ENCODE peak calls at places on chromosomes 5 and 9, in nine cellular contexts. C is cardiac muscle cell, Z is neural progenitor cell, Y is lung, S is foreskin keratinocyte, I is thyroid gland, B is RWPE1, N is heart left ventricle, O is dorsolateral prefrontal cortex. J is an unnamed sample.

GRCh38 chr9:13992136-13992798 is 321.7 kb downstream of the NFIB start:
- DNase-seq in C (no peak), Z (no peak), Y (no peak), S (no peak), I (no peak), B (no peak), N (no peak), O (no peak), J (no peak)

GRCh38 chr5:57412010-57412409 is 70.6 kb downstream of the ACTBL2 start:
- DNase-seq in C (no peak), Z (no peak), Y (no peak), S (no peak), I (no peak), B (no peak), N (no peak), O (no peak), J (no peak)

GRCh38 chr9:136985027-136985602 is 2.3 kb downstream of the LCNL1 start:
- DNase-seq in C (no peak), Z (no peak), Y (no peak), S (no peak), I (no peak), B (no peak), N (peak), O (no peak), J (no peak)

GRCh38 chr9:85223506-85224108 is 518.1 kb downstream of the AGTPBP1 start:
- DNase-seq in C (no peak), Z (no peak), Y (no peak), S (peak), I (no peak), B (peak), N (no peak), O (no peak), J (no peak)

GRCh38 chr9:133842721-133843227 is 104.6 kb upstream of the SARDH start:
- DNase-seq in C (no peak), Z (no peak), Y (no peak), S (no peak), I (no peak), B (no peak), N (no peak), O (no peak), J (no peak)

GRCh38 chr9:95411211-95411892 is 93.8 kb upstream of the FANCC start:
- DNase-seq in C (no peak), Z (no peak), Y (no peak), S (no peak), I (no peak), B (no peak), N (no peak), O (no peak), J (no peak)

GRCh38 chr5:77423022-77423750 is 68.9 kb downstream of the WDR41 start:
- DNase-seq in C (no peak), Z (no peak), Y (no peak), S (no peak), I (no peak), B (no peak), N (no peak), O (no peak), J (no peak)

GRCh38 chr5:1786621-1787471 is 12.8 kb downstream of the MRPL36 start:
- DNase-seq in C (no peak), Z (no peak), Y (no peak), S (no peak), I (no peak), B (no peak), N (no peak), O (peak), J (no peak)

GRCh38 chr9:15157371-15157770 is 149.6 kb downstream of the TTC39B start:
- DNase-seq in C (no peak), Z (no peak), Y (no peak), S (no peak), I (no peak), B (no peak), N (no peak), O (no peak), J (no peak)

GRCh38 chr5:43802119-43802518 is 199.1 kb downstream of the NNT start:
- DNase-seq in C (no peak), Z (no peak), Y (no peak), S (peak), I (no peak), B (no peak), N (no peak), O (no peak), J (no peak)

GRCh38 chr5:90878549-90879196 is 320.1 kb downstream of the ADGRV1 start:
- DNase-seq in C (no peak), Z (no peak), Y (peak), S (no peak), I (no peak), B (peak), N (no peak), O (no peak), J (no peak)

GRCh38 chr9:124355941-124356744 is 59.1 kb downstream of the PSMB7 start:
- DNase-seq in C (no peak), Z (no peak), Y (no peak), S (no peak), I (no peak), B (no peak), N (no peak), O (no peak), J (no peak)

GRCh38 chr5:180315762-180316212 is 23.9 kb upstream of the MAPK9 start:
- DNase-seq in C (peak), Z (peak), Y (peak), S (no peak), I (peak), B (no peak), N (peak), O (peak), J (peak)

GRCh38 chr5:149371296-149371962 is 7.7 kb downstream of the IL17B start:
- DNase-seq in C (peak), Z (peak), Y (peak), S (no peak), I (peak), B (peak), N (peak), O (no peak), J (no peak)

GRCh38 chr9:122364783-122365150 is 6.1 kb upstream of the PTGS1 start:
- DNase-seq in C (no peak), Z (no peak), Y (no peak), S (no peak), I (peak), B (no peak), N (no peak), O (no peak), J (no peak)

GRCh38 chr5:969421-969839 is 39.2 kb upstream of the NKD2 start:
- DNase-seq in C (no peak), Z (no peak), Y (no peak), S (no peak), I (no peak), B (no peak), N (peak), O (no peak), J (no peak)

GRCh38 chr5:85069659-85070640 is 685.3 kb upstream of the EDIL3 start:
- DNase-seq in C (no peak), Z (no peak), Y (no peak), S (no peak), I (no peak), B (no peak), N (no peak), O (no peak), J (no peak)

GRCh38 chr9:28915256-28915930 is 1342.1 kb upstream of the C9orf72 start:
- DNase-seq in C (no peak), Z (no peak), Y (no peak), S (peak), I (no peak), B (peak), N (no peak), O (no peak), J (no peak)

GRCh38 chr5:168734657-168735344 is 155.6 kb upstream of the PANK3 start:
- DNase-seq in C (no peak), Z (no peak), Y (no peak), S (no peak), I (peak), B (no peak), N (peak), O (no peak), J (no peak)

GRCh38 chr9:109440117-109440515 is 58.0 kb downstream of the PTPN3 start:
- DNase-seq in C (no peak), Z (no peak), Y (no peak), S (no peak), I (no peak), B (no peak), N (no peak), O (no peak), J (no peak)

GRCh38 chr5:97191893-97192292 is 8.8 kb upstream of the RIOK2 start:
- DNase-seq in C (no peak), Z (no peak), Y (no peak), S (no peak), I (no peak), B (no peak), N (no peak), O (no peak), J (no peak)

GRCh38 chr5:76050131-76050530 is 33.1 kb upstream of the SV2C start:
- DNase-seq in C (no peak), Z (no peak), Y (no peak), S (peak), I (no peak), B (peak), N (no peak), O (no peak), J (no peak)

GRCh38 chr5:78593465-78593864 is 55.1 kb downstream of the LHFPL2 start:
- DNase-seq in C (no peak), Z (no peak), Y (no peak), S (no peak), I (no peak), B (no peak), N (no peak), O (no peak), J (no peak)

GRCh38 chr5:149378241-149378805 is 769 bp downstream of the IL17B start:
- DNase-seq in C (no peak), Z (no peak), Y (no peak), S (peak), I (no peak), B (no peak), N (no peak), O (no peak), J (no peak)

GRCh38 chr5:138844812-138845513 is 30.2 kb downstream of the LRRTM2 start:
- DNase-seq in C (no peak), Z (no peak), Y (no peak), S (peak), I (no peak), B (peak), N (no peak), O (no peak), J (no peak)

GRCh38 chr9:7328453-7328852 is 471.1 kb downstream of the DMAC1 start:
- DNase-seq in C (no peak), Z (no peak), Y (no peak), S (no peak), I (no peak), B (no peak), N (no peak), O (no peak), J (no peak)

GRCh38 chr5:6525910-6526309 is 77.3 kb downstream of the UBE2QL1 start:
- DNase-seq in C (peak), Z (peak), Y (no peak), S (no peak), I (peak), B (no peak), N (no peak), O (no peak), J (no peak)

GRCh38 chr9:112546149-112547012 is 59.8 kb downstream of the KIAA1958 start:
- DNase-seq in C (no peak), Z (no peak), Y (no peak), S (peak), I (no peak), B (no peak), N (no peak), O (no peak), J (no peak)

GRCh38 chr9:26689041-26689440 is 203.6 kb downstream of the CAAP1 start:
- DNase-seq in C (no peak), Z (no peak), Y (no peak), S (no peak), I (no peak), B (no peak), N (no peak), O (no peak), J (no peak)

GRCh38 chr5:109160468-109160867 is 249.3 kb downstream of the PJA2 start:
- DNase-seq in C (no peak), Z (no peak), Y (no peak), S (no peak), I (no peak), B (no peak), N (no peak), O (no peak), J (no peak)

GRCh38 chr9:130159814-130160670 is 12.2 kb upstream of the NCS1 start:
- DNase-seq in C (no peak), Z (no peak), Y (no peak), S (no peak), I (no peak), B (no peak), N (no peak), O (no peak), J (no peak)

GRCh38 chr5:96934291-96934694 is 1.6 kb upstream of the LNPEP start:
- DNase-seq in C (peak), Z (peak), Y (no peak), S (no peak), I (no peak), B (peak), N (no peak), O (no peak), J (no peak)

GRCh38 chr9:94891183-94891582 is 164.7 kb downstream of the AOPEP start:
- DNase-seq in C (no peak), Z (no peak), Y (no peak), S (no peak), I (no peak), B (no peak), N (no peak), O (no peak), J (no peak)

GRCh38 chr9:37011530-37011929 is 22.5 kb downstream of the PAX5 start:
- DNase-seq in C (no peak), Z (no peak), Y (no peak), S (no peak), I (no peak), B (no peak), N (no peak), O (no peak), J (no peak)

GRCh38 chr5:107957023-107957422 is 286.3 kb upstream of the EFNA5 start:
- DNase-seq in C (no peak), Z (peak), Y (no peak), S (no peak), I (no peak), B (no peak), N (no peak), O (no peak), J (no peak)

GRCh38 chr5:111998871-111999270 is 241.9 kb upstream of the NREP start:
- DNase-seq in C (no peak), Z (no peak), Y (no peak), S (peak), I (no peak), B (no peak), N (no peak), O (no peak), J (no peak)
- H3K27ac ChIP-seq in C (no peak), Z (no peak), Y (no peak), S (peak), I (no peak), B (no peak), N (no peak), O (no peak), J (no peak)

GRCh38 chr5:15499528-15500325 is at the start of gene FBXL7:
- DNase-seq in C (peak), Z (peak), Y (peak), S (no peak), I (peak), B (peak), N (peak), O (peak), J (peak)

GRCh38 chr5:15502208-15502607 is 2.2 kb downstream of the FBXL7 start:
- DNase-seq in C (no peak), Z (no peak), Y (no peak), S (no peak), I (no peak), B (no peak), N (no peak), O (no peak), J (no peak)

GRCh38 chr5:15496886-15497285 is 3.1 kb upstream of the FBXL7 start:
- DNase-seq in C (no peak), Z (no peak), Y (no peak), S (no peak), I (no peak), B (no peak), N (no peak), O (no peak), J (no peak)

GRCh38 chr5:15500326-15500958 is 462 bp downstream of the FBXL7 start:
- DNase-seq in C (peak), Z (peak), Y (peak), S (no peak), I (peak), B (no peak), N (peak), O (peak), J (no peak)

DNA sequence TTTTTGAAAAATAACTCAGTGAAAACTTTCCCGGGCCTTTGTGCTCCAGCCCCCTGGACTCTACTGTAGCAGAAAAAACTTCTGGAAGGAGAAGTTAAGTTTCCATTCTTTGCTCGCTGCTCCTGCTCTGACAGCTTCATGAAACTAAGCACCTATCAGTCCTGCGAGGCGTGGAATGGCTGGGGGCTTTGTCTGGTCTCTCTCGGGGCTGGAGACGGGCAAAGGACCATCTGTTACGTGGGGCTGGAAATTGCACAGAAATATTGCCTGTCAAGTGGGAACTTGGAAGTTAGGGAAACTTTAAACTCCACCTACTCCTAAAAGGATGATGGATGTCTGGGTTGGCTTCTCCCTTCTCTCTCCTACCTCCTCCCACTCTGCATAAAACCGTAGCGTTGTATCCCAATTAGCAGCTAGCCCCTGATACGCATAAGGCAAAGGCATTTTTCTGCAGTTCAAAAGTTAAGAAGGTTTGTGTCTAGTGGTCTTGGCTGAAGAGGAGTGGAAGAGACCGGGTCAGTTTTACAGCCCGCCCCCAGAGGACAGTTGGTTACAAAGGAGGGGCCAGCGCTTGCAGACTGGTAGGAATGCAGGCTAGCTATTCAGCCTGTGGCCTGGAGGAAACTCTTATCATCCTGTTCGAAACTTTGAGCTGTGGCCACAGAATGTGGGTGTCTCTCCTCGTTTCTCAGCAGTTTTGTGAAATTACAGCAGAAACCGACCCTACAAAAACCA is 1.2 kb downstream of the FBXL7 start:
- DNase-seq in C (peak), Z (peak), Y (no peak), S (peak), I (no peak), B (no peak), N (peak), O (peak), J (no peak)
- H3K27ac ChIP-seq in C (peak), Z (no peak), Y (peak), S (no peak), I (peak), B (no peak), N (peak), O (peak), J (peak)

DNA sequence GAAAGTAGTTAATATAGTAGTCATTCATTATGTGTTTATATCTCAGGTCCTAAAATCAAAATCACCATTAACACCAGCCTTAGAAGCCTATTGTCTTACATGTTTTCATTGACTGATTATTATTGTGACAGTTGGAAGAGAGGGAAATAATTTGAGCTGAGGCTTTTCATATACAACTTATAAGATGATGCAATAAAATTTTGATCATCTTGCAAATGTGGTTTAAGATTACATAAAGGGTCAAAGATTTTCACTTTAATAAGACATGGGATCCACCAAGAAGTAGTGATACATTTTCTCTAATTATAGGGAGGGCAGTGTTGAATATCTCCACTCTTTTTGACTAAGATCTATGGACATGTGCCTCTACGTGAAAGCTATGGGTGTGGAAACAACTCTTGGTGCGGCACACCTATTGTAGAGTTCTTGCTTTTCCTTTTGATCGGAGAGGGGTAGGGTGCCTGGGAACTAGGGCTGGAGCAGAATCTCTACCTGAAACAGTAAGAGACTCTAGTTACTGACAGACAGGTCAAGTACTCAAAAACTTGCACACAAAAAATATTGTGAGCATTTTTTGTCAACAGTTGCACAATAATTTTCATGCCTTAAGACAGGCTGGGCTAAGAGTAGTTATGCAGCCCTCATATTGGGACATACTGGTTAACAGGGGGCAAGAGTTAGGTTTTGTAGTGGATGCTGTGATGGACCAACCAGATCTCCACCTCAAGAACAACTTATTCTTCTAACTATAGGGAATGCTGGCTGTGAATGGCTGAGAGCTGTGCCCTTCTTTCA is 139.3 kb upstream of the FST start:
- DNase-seq in C (no peak), Z (no peak), Y (no peak), S (no peak), I (no peak), B (no peak), N (no peak), O (no peak), J (no peak)
- H3K27ac ChIP-seq in C (no peak), Z (no peak), Y (no peak), S (peak), I (no peak), B (no peak), N (no peak), O (no peak), J (no peak)

GRCh38 chr9:70113403-70114022 is 69.9 kb downstream of the MAMDC2 start:
- DNase-seq in C (peak), Z (peak), Y (peak), S (no peak), I (peak), B (peak), N (peak), O (peak), J (no peak)

GRCh38 chr9:70112981-70113380 is 69.3 kb downstream of the MAMDC2 start:
- DNase-seq in C (no peak), Z (no peak), Y (no peak), S (no peak), I (no peak), B (no peak), N (no peak), O (no peak), J (no peak)

GRCh38 chr9:70110194-70111041 is 66.8 kb downstream of the MAMDC2 start:
- DNase-seq in C (no peak), Z (no peak), Y (no peak), S (no peak), I (no peak), B (no peak), N (peak), O (no peak), J (no peak)

GRCh38 chr9:70111042-70111602 is 67.5 kb downstream of the MAMDC2 start:
- DNase-seq in C (peak), Z (peak), Y (peak), S (no peak), I (peak), B (peak), N (peak), O (peak), J (no peak)

DNA sequence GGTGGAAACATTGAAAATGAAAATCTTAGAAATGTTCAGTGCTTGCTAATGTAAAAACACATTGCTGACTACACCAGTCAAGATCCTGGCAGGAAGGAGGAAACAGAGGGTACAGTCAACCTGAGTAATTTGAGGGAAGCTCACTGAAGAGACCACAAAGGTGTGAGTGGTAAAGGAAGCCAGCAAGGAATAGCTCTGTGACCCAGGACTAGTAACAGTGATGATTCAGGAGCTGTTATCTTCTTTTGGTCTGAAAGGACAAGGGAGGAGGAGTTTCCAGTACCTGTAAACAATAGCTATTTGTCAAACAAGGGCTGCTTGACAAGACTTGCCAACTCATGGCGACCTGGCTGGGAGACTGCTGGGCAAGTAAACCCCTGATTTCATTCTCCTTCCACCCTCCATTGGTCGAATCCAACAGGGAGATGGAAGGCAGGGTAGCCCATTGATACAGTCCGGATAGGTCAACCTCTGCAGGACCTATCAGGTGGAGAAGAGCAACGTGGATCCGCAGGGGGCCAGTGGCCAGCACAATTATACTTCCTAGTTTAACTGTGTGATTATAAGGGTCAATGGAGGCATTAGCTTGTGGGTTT is 68.1 kb downstream of the MAMDC2 start:
- DNase-seq in C (no peak), Z (no peak), Y (no peak), S (peak), I (no peak), B (peak), N (no peak), O (no peak), J (no peak)
- H3K27ac ChIP-seq in C (no peak), Z (no peak), Y (no peak), S (peak), I (no peak), B (no peak), N (peak), O (no peak), J (no peak)